ENCODE peak calls at places on chromosomes 2 and 18, in four cellular contexts. One of them, this sample, is unnamed.

GRCh38 chr18:6509417-6510198 is 94.9 kb upstream of the L3MBTL4 start:
- DNase-seq in fibroblast of villous mesenchyme: peak
- DNase-seq in breast epithelium: no peak
- DNase-seq in GM04504: no peak
- DNase-seq in this sample: peak

GRCh38 chr2:218264773-218265601 is 4.2 kb downstream of the GPBAR1 start:
- DNase-seq in fibroblast of villous mesenchyme: no peak
- DNase-seq in breast epithelium: no peak
- DNase-seq in GM04504: no peak
- DNase-seq in this sample: no peak

GRCh38 chr2:1701020-1701419 is 43.3 kb downstream of the PXDN start:
- DNase-seq in fibroblast of villous mesenchyme: no peak
- DNase-seq in breast epithelium: no peak
- DNase-seq in GM04504: no peak
- DNase-seq in this sample: no peak

GRCh38 chr18:13096232-13096631 is 105.1 kb downstream of the CEP192 start:
- DNase-seq in fibroblast of villous mesenchyme: no peak
- DNase-seq in breast epithelium: no peak
- DNase-seq in GM04504: no peak
- DNase-seq in this sample: no peak

GRCh38 chr2:8803658-8804379 is 33.6 kb downstream of the KIDINS220 start:
- DNase-seq in fibroblast of villous mesenchyme: peak
- DNase-seq in breast epithelium: peak
- DNase-seq in GM04504: peak
- DNase-seq in this sample: peak

GRCh38 chr2:121335294-121336290 is 50.6 kb upstream of the TFCP2L1 start:
- DNase-seq in fibroblast of villous mesenchyme: no peak
- DNase-seq in breast epithelium: no peak
- DNase-seq in GM04504: no peak
- DNase-seq in this sample: no peak

GRCh38 chr2:101613073-101613704 is 84.3 kb upstream of the MAP4K4 start:
- DNase-seq in fibroblast of villous mesenchyme: no peak
- DNase-seq in breast epithelium: no peak
- DNase-seq in GM04504: no peak
- DNase-seq in this sample: no peak

GRCh38 chr2:213237251-213237650 is 47.0 kb upstream of the SPAG16 start:
- DNase-seq in fibroblast of villous mesenchyme: no peak
- DNase-seq in breast epithelium: no peak
- DNase-seq in GM04504: no peak
- DNase-seq in this sample: no peak

GRCh38 chr2:20933692-20934091 is 110.2 kb downstream of the APOB start:
- DNase-seq in fibroblast of villous mesenchyme: no peak
- DNase-seq in breast epithelium: no peak
- DNase-seq in GM04504: no peak
- DNase-seq in this sample: no peak

GRCh38 chr2:171568085-171568484 is 45.8 kb downstream of the CYBRD1 start:
- DNase-seq in fibroblast of villous mesenchyme: no peak
- DNase-seq in breast epithelium: no peak
- DNase-seq in GM04504: no peak
- DNase-seq in this sample: no peak

GRCh38 chr2:200042944-200043343 is 87.6 kb downstream of the MAIP1 start:
- DNase-seq in fibroblast of villous mesenchyme: peak
- DNase-seq in breast epithelium: no peak
- DNase-seq in GM04504: peak
- DNase-seq in this sample: peak